ENCODE peak calls at places on chromosomes 6 and 20, in five cellular contexts. N is bronchial epithelial cell; J is fibroblast of the aortic adventitia; M is activated naive CD4-positive, alpha-beta T cell; E is PC-3. P is an unnamed sample.

GRCh38 chr6:132475925-132476324 is 37.0 kb downstream of the STX7 start:
- DNase-seq in M (no peak), N (no peak), E (no peak), J (no peak), P (no peak)

GRCh38 chr6:169110934-169111602 is 142.6 kb downstream of the THBS2 start:
- DNase-seq in E (no peak), M (no peak), J (no peak), N (no peak), P (no peak)

GRCh38 chr20:63268256-63268655 is 4.4 kb upstream of the ARFGAP1 start:
- DNase-seq in N (no peak), J (no peak), M (no peak), E (no peak), P (no peak)

GRCh38 chr20:35680464-35681183 is 15.9 kb upstream of the CPNE1 start:
- DNase-seq in M (no peak), N (no peak), J (no peak), E (no peak), P (no peak)

GRCh38 chr20:63239431-63239830 is 3.7 kb downstream of the BIRC7 start:
- DNase-seq in E (no peak), J (no peak), M (no peak), N (no peak), P (no peak)

GRCh38 chr6:158328446-158328845 is 16.2 kb downstream of the TULP4 start:
- DNase-seq in M (no peak), E (no peak), J (no peak), N (no peak), P (no peak)

GRCh38 chr20:58874469-58874868 is 22.0 kb downstream of the GNAS start:
- DNase-seq in N (no peak), E (no peak), J (no peak), M (no peak), P (no peak)

GRCh38 chr20:43590036-43590391 is 723 bp upstream of the IFT52 start:
- DNase-seq in J (no peak), N (no peak), E (no peak), M (no peak), P (peak; percentile 27)

GRCh38 chr6:163994566-163994965 is 580.0 kb downstream of the QKI start:
- DNase-seq in E (no peak), M (no peak), N (no peak), J (no peak), P (no peak)

GRCh38 chr20:62196286-62196685 is 13.5 kb downstream of the MTG2 start:
- DNase-seq in E (no peak), M (no peak), N (no peak), J (no peak), P (no peak)

GRCh38 chr6:154169193-154169847 is 130.3 kb downstream of the OPRM1 start:
- DNase-seq in E (no peak), J (no peak), M (no peak), N (no peak), P (no peak)

GRCh38 chr6:136669299-136669699 is 119.1 kb upstream of the MAP7 start:
- DNase-seq in M (no peak), E (peak; percentile 85), J (peak; percentile 74), N (peak; percentile 89), P (peak; percentile 56)

GRCh38 chr20:57086066-57086465 is 180.4 kb downstream of the BMP7 start:
- DNase-seq in M (no peak), J (no peak), N (no peak), E (no peak), P (no peak)

P was measured in GM03348.